ENCODE peak calls at places on chromosomes 13 and 19, in seven cellular contexts. X is mammary epithelial cell, Z is PC-3, P is fibroblast of the aortic adventitia, L is IMR-90, E is psoas muscle, D is bronchial epithelial cell. T is an unnamed sample.

GRCh38 chr19:41705393-41706174 is 2.8 kb upstream of the CEACAM5 start:
- DNase-seq in P (no peak), X (peak; percentile 20), L (no peak), D (peak; percentile 15), E (no peak), Z (peak; percentile 56), T (no peak)

GRCh38 chr13:33340631-33341030 is 55.1 kb upstream of the STARD13 start:
- DNase-seq in L (peak; percentile 52), P (peak; percentile 53), Z (no peak), X (no peak), E (no peak), D (peak; percentile 35), T (peak; percentile 60)

GRCh38 chr13:29718694-29719093 is 123.2 kb upstream of the SLC7A1 start:
- DNase-seq in P (no peak), Z (no peak), X (no peak), E (no peak), D (no peak), L (no peak), T (no peak)

GRCh38 chr19:16002380-16002779 is 53.6 kb downstream of the OR10H4 start:
- DNase-seq in P (no peak), Z (no peak), X (no peak), L (peak; percentile 20), D (no peak), E (no peak), T (peak; percentile 38)

GRCh38 chr13:109567315-109567714 is 219.1 kb downstream of the IRS2 start:
- DNase-seq in X (no peak), Z (peak; percentile 33), E (no peak), P (no peak), L (no peak), D (no peak), T (peak; percentile 20)

GRCh38 chr13:101942038-101942437 is 459.8 kb downstream of the FGF14 start:
- DNase-seq in E (no peak), P (peak; percentile 48), L (peak; percentile 16), D (peak; percentile 54), X (peak; percentile 43), Z (peak; percentile 54), T (no peak)

GRCh38 chr19:37778613-37779138 is 710 bp downstream of the ZNF573 start:
- DNase-seq in X (peak; percentile 32), Z (no peak), L (peak; percentile 0), D (peak; percentile 45), P (peak; percentile 16), E (no peak), T (no peak)

GRCh38 chr13:49098198-49098597 is 121.9 kb upstream of the MLNR start:
- DNase-seq in L (peak; percentile 99), D (peak; percentile 95), E (no peak), P (peak; percentile 96), Z (peak; percentile 75), X (peak; percentile 94), T (peak; percentile 87)

GRCh38 chr19:46350029-46350757 is 3.3 kb downstream of the PPP5C start:
- DNase-seq in L (no peak), Z (no peak), E (no peak), P (no peak), D (no peak), X (peak; percentile 21), T (no peak)

GRCh38 chr13:25874907-25875306 is 176.9 kb downstream of the SHISA2 start:
- DNase-seq in Z (no peak), L (no peak), D (no peak), E (no peak), P (no peak), X (no peak), T (no peak)

GRCh38 chr19:37078717-37079032 is 442 bp downstream of the ZNF420 start:
- DNase-seq in E (no peak), P (no peak), L (no peak), D (no peak), X (no peak), Z (no peak), T (no peak)

GRCh38 chr19:13959962-13960862 is 7.9 kb downstream of the DCAF15 start:
- DNase-seq in E (peak; percentile 64), Z (no peak), X (no peak), D (no peak), L (no peak), P (no peak), T (peak; percentile 19)

GRCh38 chr13:24341439-24341838 is 32.1 kb downstream of the C1QTNF9 start:
- DNase-seq in Z (peak; percentile 58), L (peak; percentile 46), E (no peak), P (peak; percentile 21), D (peak; percentile 67), X (peak; percentile 38), T (peak; percentile 61)

GRCh38 chr13:41546372-41547252 is 89.3 kb downstream of the RGCC start:
- DNase-seq in Z (peak; percentile 71), X (peak; percentile 94), E (no peak), L (peak; percentile 89), P (peak; percentile 14), D (peak; percentile 87), T (peak; percentile 78)

GRCh38 chr19:49874503-49875157 is 2.5 kb downstream of the AKT1S1 start:
- DNase-seq in L (no peak), P (no peak), Z (peak; percentile 66), D (peak; percentile 73), E (no peak), X (peak; percentile 62), T (no peak)

GRCh38 chr13:31824705-31825512 is 85.6 kb downstream of the RXFP2 start:
- DNase-seq in X (no peak), D (peak; percentile 3), E (no peak), L (peak; percentile 16), Z (peak; percentile 19), P (peak; percentile 41), T (no peak)

GRCh38 chr19:4703671-4704316 is 19.8 kb downstream of the DPP9 start:
- DNase-seq in Z (no peak), P (no peak), X (no peak), D (no peak), L (no peak), E (peak; percentile 59), T (no peak)

GRCh38 chr13:50156140-50156539 is 140.9 kb downstream of the KCNRG start:
- DNase-seq in L (peak; percentile 78), E (no peak), X (peak; percentile 46), Z (no peak), P (peak; percentile 67), D (peak; percentile 66), T (peak; percentile 62)

GRCh38 chr13:30175166-30175565 is 132.2 kb downstream of the KATNAL1 start:
- DNase-seq in P (no peak), E (no peak), Z (no peak), D (no peak), L (no peak), X (no peak), T (no peak)

GRCh38 chr13:99993660-99994455 is 12.3 kb downstream of the ZIC2 start:
- DNase-seq in P (no peak), X (no peak), Z (no peak), D (no peak), E (no peak), L (no peak), T (no peak)

GRCh38 chr13:99996177-99996705 is 14.7 kb downstream of the ZIC2 start:
- DNase-seq in P (no peak), D (peak; percentile 27), Z (no peak), L (no peak), X (no peak), E (no peak), T (no peak)

GRCh38 chr13:99995104-99995502 is 13.5 kb downstream of the ZIC2 start:
- DNase-seq in E (no peak), Z (no peak), X (no peak), L (no peak), P (no peak), D (no peak), T (no peak)

GRCh38 chr13:99997702-99998219 is 16.2 kb downstream of the ZIC2 start:
- DNase-seq in Z (no peak), X (no peak), P (no peak), L (no peak), E (no peak), D (no peak), T (no peak)

DNA sequence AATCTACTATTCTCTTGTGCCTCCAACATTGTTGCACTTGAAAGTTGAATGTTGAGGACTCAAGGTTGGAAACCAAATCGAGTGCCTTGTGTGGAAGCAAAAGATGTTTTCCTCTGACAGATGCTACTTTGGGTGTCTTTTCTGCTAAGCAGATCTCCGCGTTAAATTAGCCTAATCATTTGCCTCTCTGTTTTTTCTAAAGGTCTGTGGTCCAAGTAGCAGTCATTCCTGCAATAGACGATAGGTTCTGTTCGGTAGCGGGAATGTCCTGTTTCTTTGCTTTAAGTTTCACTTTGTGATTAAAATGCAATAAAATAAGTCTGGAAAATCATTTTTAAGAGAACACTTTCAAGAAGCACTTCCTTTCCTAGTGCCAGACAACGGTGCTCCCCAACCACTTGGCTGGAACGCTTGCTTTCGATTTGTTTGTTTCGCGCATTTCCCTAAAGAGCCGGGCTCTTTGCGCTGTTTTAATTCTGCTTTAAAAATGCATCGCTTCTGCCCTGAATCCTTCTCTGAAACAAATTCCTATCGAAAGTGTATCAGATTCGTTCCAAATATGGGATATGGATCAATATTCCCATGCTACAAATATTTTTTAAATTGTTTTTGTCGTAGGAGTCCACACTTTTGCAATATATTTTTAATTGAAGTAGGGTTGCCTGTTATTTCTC is 14.1 kb downstream of the ZIC2 start:
- DNase-seq in E (no peak), X (peak; percentile 48), D (peak; percentile 34), Z (no peak), L (no peak), P (peak; percentile 37), T (no peak)
- H3K4me3 ChIP-seq in E (no peak overlapping the region), X (no peak overlapping the region), D (no peak overlapping the region), Z (no peak overlapping the region), L (no peak overlapping the region), P (no peak overlapping the region), T (no peak overlapping the region)

DNA sequence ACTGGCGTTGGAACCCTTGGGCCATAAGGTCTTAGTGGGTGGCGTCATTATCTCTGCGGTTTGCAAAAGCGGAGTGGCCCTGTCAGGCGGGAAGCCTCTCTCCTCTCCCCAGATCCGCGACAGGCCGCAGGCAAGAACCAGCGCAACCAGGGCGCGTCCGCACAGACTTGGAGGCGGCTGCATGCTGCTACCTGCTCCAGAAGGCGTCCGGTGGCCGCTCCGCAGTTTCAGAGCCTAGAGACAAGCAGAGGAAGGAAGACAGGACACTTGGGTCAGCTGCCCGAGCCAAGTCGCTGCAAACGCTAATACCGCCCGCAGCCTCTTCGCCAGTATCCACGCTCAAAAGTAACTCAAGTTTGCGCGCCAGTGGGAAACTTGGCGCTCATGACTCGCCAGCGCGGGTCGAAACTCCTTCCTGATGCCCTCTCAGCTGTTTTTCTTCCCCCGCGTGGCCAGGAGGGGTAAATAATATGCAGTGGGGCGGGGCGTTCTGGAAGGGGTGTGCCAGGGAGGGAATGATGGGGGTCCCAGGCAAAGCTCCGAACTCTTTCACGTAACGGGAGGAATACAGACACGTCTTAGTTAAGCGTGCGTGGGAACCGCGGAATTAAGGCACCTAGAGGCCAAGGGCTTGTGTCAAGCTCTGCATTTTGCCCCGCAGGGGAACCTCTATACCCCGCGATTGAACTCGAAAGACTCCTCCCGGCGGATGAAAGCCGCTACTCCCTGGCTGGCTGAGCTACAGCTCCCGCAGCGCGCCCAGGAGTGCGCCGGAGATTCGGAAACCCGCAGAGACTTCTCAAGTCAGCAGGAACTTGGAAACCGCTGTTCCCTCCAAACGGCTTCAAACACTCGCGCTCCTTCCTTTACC is at the start of gene EDNRB:
- DNase-seq in L (peak; percentile 17), X (peak; percentile 45), E (peak; percentile 71), P (peak; percentile 41), Z (no peak), D (peak; percentile 49), T (no peak)
- TF ChIP-seq CTCF in L (no peak), X (no peak), E (no peak), P (peak; percentile 32), Z (no peak), D (no peak), T (no peak)

GRCh38 chr19:10335149-10336053 is 2.1 kb upstream of the RAVER1 start:
- DNase-seq in L (no peak), X (no peak), Z (no peak), P (no peak), D (no peak), E (no peak), T (no peak)
- H3K4me3 ChIP-seq in L (peak overlapping the region; percentile 19), X (no peak overlapping the region), Z (peak overlapping the region; percentile 84), P (peak overlapping the region; percentile 53), D (peak overlapping the region; percentile 93), E (peak overlapping the region; percentile 69), T (peak overlapping the region; percentile 90)

GRCh38 chr13:57716295-57716694 is 84.8 kb downstream of the PCDH17 start:
- DNase-seq in E (no peak), L (no peak), D (peak; percentile 39), Z (no peak), P (no peak), X (no peak), T (no peak)
- TF ChIP-seq CTCF in E (no peak), L (no peak), D (peak; percentile 25), Z (no peak), P (no peak), X (peak; percentile 15), T (no peak)